ENCODE peak calls at places on chromosomes 4 and X, in four cellular contexts. One of them, this sample, is unnamed.

GRCh38 chrX:105845661-105846060 is 23.3 kb downstream of the NRK start:
- DNase-seq in left colon: no peak
- DNase-seq in type B pancreatic cell: no peak
- DNase-seq in midbrain: no peak
- DNase-seq in this sample: no peak

GRCh38 chr4:106312997-106313522 is 2.9 kb downstream of the TBCK start:
- DNase-seq in type B pancreatic cell: no peak
- DNase-seq in left colon: no peak
- DNase-seq in midbrain: no peak
- DNase-seq in this sample: no peak

GRCh38 chr4:74364649-74365491 is at the start of gene EREG:
- DNase-seq in midbrain: no peak
- DNase-seq in left colon: peak; percentile 43
- DNase-seq in type B pancreatic cell: peak; percentile 70
- DNase-seq in this sample: no peak

GRCh38 chr4:6942238-6942800 is 32.7 kb downstream of the TBC1D14 start:
- DNase-seq in midbrain: peak; percentile 14
- DNase-seq in left colon: no peak
- DNase-seq in type B pancreatic cell: no peak
- DNase-seq in this sample: no peak

GRCh38 chrX:48025561-48025960 is 18.8 kb downstream of the SPACA5 start:
- DNase-seq in midbrain: peak; percentile 69
- DNase-seq in type B pancreatic cell: no peak
- DNase-seq in left colon: no peak
- DNase-seq in this sample: peak; percentile 82

GRCh38 chr4:123709336-123709735 is 312.7 kb downstream of the SPRY1 start:
- DNase-seq in left colon: peak; percentile 55
- DNase-seq in type B pancreatic cell: no peak
- DNase-seq in midbrain: no peak
- DNase-seq in this sample: no peak

GRCh38 chrX:11143931-11144678 is 33.0 kb downstream of the HCCS start:
- DNase-seq in type B pancreatic cell: no peak
- DNase-seq in left colon: peak; percentile 45
- DNase-seq in midbrain: peak; percentile 89
- DNase-seq in this sample: peak; percentile 76

GRCh38 chrX:21800344-21800770 is 39.1 kb upstream of the MBTPS2 start:
- DNase-seq in left colon: no peak
- DNase-seq in midbrain: no peak
- DNase-seq in type B pancreatic cell: no peak
- DNase-seq in this sample: no peak

GRCh38 chr4:147683172-147683571 is 791 bp downstream of the PRMT9 start:
- DNase-seq in left colon: no peak
- DNase-seq in type B pancreatic cell: no peak
- DNase-seq in midbrain: peak; percentile 21
- DNase-seq in this sample: peak; percentile 47

This sample was measured in cerebellar cortex.